ENCODE peak calls at places on chromosome 16, in seven cellular contexts. One of them, this sample, is unnamed. For H3K4me1, the result is how much of the 10 kb centered on the place peaks cover.

GRCh38 chr16:57392694-57393093 is 11.9 kb upstream of the CCL17 start:
- DNase-seq in transverse colon: no peak
- DNase-seq in adrenal gland: no peak
- DNase-seq in naive thymus-derived CD4-positive, alpha-beta T cell: no peak
- DNase-seq in pancreas: no peak
- DNase-seq in colonic mucosa: no peak
- DNase-seq in ovary: no peak
- DNase-seq in this sample: no peak

GRCh38 chr16:1049976-1050247 is 22.6 kb upstream of the SSTR5 start:
- DNase-seq in transverse colon: no peak
- DNase-seq in ovary: no peak
- DNase-seq in adrenal gland: no peak
- DNase-seq in colonic mucosa: no peak
- DNase-seq in naive thymus-derived CD4-positive, alpha-beta T cell: no peak
- DNase-seq in pancreas: no peak
- DNase-seq in this sample: no peak

GRCh38 chr16:17408955-17409441 is 61.8 kb downstream of the XYLT1 start:
- DNase-seq in pancreas: no peak
- DNase-seq in transverse colon: no peak
- DNase-seq in ovary: no peak
- DNase-seq in adrenal gland: no peak
- DNase-seq in colonic mucosa: no peak
- DNase-seq in naive thymus-derived CD4-positive, alpha-beta T cell: no peak
- DNase-seq in this sample: no peak

GRCh38 chr16:720990-721764 is at the start of gene ANTKMT:
- DNase-seq in adrenal gland: peak
- DNase-seq in pancreas: peak
- DNase-seq in colonic mucosa: peak
- DNase-seq in transverse colon: peak
- DNase-seq in ovary: peak
- DNase-seq in naive thymus-derived CD4-positive, alpha-beta T cell: peak
- DNase-seq in this sample: peak

GRCh38 chr16:60203525-60204124 is 1469.5 kb upstream of the GOT2 start:
- DNase-seq in ovary: no peak
- DNase-seq in adrenal gland: no peak
- DNase-seq in pancreas: no peak
- DNase-seq in naive thymus-derived CD4-positive, alpha-beta T cell: no peak
- DNase-seq in transverse colon: no peak
- DNase-seq in colonic mucosa: no peak
- DNase-seq in this sample: no peak

GRCh38 chr16:48537275-48537674 is 72.7 kb downstream of the N4BP1 start:
- DNase-seq in adrenal gland: no peak
- DNase-seq in pancreas: no peak
- DNase-seq in colonic mucosa: no peak
- DNase-seq in transverse colon: no peak
- DNase-seq in ovary: no peak
- DNase-seq in naive thymus-derived CD4-positive, alpha-beta T cell: no peak
- DNase-seq in this sample: peak

GRCh38 chr16:15907863-15908478 is 19.6 kb upstream of the CEP20 start:
- DNase-seq in naive thymus-derived CD4-positive, alpha-beta T cell: no peak
- DNase-seq in ovary: no peak
- DNase-seq in transverse colon: peak
- DNase-seq in adrenal gland: no peak
- DNase-seq in colonic mucosa: peak
- DNase-seq in pancreas: no peak
- DNase-seq in this sample: no peak

GRCh38 chr16:56637814-56638750 is at the start of gene MT1A:
- DNase-seq in ovary: peak
- DNase-seq in pancreas: peak
- DNase-seq in naive thymus-derived CD4-positive, alpha-beta T cell: no peak
- DNase-seq in colonic mucosa: peak
- DNase-seq in transverse colon: peak
- DNase-seq in adrenal gland: peak
- DNase-seq in this sample: peak

GRCh38 chr16:21116148-21116693 is 34.4 kb downstream of the DNAH3 start:
- DNase-seq in colonic mucosa: no peak
- DNase-seq in pancreas: peak
- DNase-seq in naive thymus-derived CD4-positive, alpha-beta T cell: no peak
- DNase-seq in adrenal gland: peak
- DNase-seq in transverse colon: no peak
- DNase-seq in ovary: no peak
- DNase-seq in this sample: no peak

GRCh38 chr16:27333104-27333503 is 19.3 kb downstream of the IL4R start:
- DNase-seq in adrenal gland: no peak
- DNase-seq in ovary: no peak
- DNase-seq in transverse colon: no peak
- DNase-seq in pancreas: no peak
- DNase-seq in colonic mucosa: no peak
- DNase-seq in naive thymus-derived CD4-positive, alpha-beta T cell: no peak
- DNase-seq in this sample: no peak

GRCh38 chr16:77789646-77790370 is 1.4 kb downstream of the VAT1L start:
- DNase-seq in transverse colon: no peak
- DNase-seq in adrenal gland: no peak
- DNase-seq in naive thymus-derived CD4-positive, alpha-beta T cell: no peak
- DNase-seq in ovary: no peak
- DNase-seq in colonic mucosa: no peak
- DNase-seq in pancreas: no peak
- DNase-seq in this sample: no peak

GRCh38 chr16:82744958-82745357 is 118.2 kb downstream of the CDH13 start:
- DNase-seq in adrenal gland: no peak
- DNase-seq in ovary: no peak
- DNase-seq in pancreas: no peak
- DNase-seq in transverse colon: no peak
- DNase-seq in colonic mucosa: no peak
- DNase-seq in naive thymus-derived CD4-positive, alpha-beta T cell: no peak
- DNase-seq in this sample: no peak

GRCh38 chr16:11734653-11735043 is 8.0 kb downstream of the TXNDC11 start:
- DNase-seq in colonic mucosa: no peak
- DNase-seq in pancreas: no peak
- DNase-seq in naive thymus-derived CD4-positive, alpha-beta T cell: no peak
- DNase-seq in ovary: no peak
- DNase-seq in adrenal gland: no peak
- DNase-seq in transverse colon: no peak
- DNase-seq in this sample: no peak
- H3K4me3 ChIP-seq in colonic mucosa: no peak
- H3K4me3 ChIP-seq in pancreas: no peak
- H3K4me3 ChIP-seq in naive thymus-derived CD4-positive, alpha-beta T cell: no peak
- H3K4me3 ChIP-seq in ovary: no peak
- H3K4me3 ChIP-seq in adrenal gland: no peak
- H3K4me3 ChIP-seq in transverse colon: no peak
- H3K4me3 ChIP-seq in this sample: no peak

DNA sequence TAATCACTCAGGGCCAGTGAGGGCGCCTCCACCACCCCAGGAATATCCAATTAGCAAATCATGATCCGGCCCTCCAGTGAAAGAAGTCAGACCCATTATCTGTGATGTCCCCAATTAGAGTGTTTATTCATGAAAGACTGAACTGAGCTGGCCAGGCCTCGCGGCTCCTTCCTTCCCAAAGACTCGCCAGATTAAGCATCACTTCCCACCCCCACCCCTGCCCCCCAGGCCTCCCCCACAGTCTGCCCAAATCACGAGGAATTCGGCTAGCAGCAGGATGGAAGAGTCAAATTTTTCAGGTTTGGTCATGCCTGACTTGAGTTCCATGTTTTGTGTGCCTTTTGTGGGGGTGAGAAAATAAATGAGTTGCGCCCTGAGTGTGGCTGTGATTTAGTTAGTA is 298.4 kb upstream of the SALL1 start:
- DNase-seq in ovary: no peak
- DNase-seq in adrenal gland: no peak
- DNase-seq in naive thymus-derived CD4-positive, alpha-beta T cell: no peak
- DNase-seq in colonic mucosa: no peak
- DNase-seq in transverse colon: no peak
- DNase-seq in pancreas: no peak
- DNase-seq in this sample: no peak
- H3K4me1 ChIP-seq in ovary: under half
- H3K4me1 ChIP-seq in adrenal gland: under half
- H3K4me1 ChIP-seq in naive thymus-derived CD4-positive, alpha-beta T cell: under half
- H3K4me1 ChIP-seq in colonic mucosa: under half
- H3K4me1 ChIP-seq in transverse colon: under half
- H3K4me1 ChIP-seq in pancreas: under half
- H3K4me1 ChIP-seq in this sample: under half

GRCh38 chr16:3306078-3306477 is 781 bp downstream of the ZNF75A start:
- DNase-seq in colonic mucosa: no peak
- DNase-seq in pancreas: no peak
- DNase-seq in naive thymus-derived CD4-positive, alpha-beta T cell: no peak
- DNase-seq in ovary: no peak
- DNase-seq in transverse colon: no peak
- DNase-seq in adrenal gland: no peak
- DNase-seq in this sample: no peak

GRCh38 chr16:3305109-3306068 is at the start of the genes TIGD7 and ZNF75A:
- DNase-seq in naive thymus-derived CD4-positive, alpha-beta T cell: peak
- DNase-seq in colonic mucosa: peak
- DNase-seq in pancreas: peak
- DNase-seq in ovary: peak
- DNase-seq in transverse colon: peak
- DNase-seq in adrenal gland: peak
- DNase-seq in this sample: peak

DNA sequence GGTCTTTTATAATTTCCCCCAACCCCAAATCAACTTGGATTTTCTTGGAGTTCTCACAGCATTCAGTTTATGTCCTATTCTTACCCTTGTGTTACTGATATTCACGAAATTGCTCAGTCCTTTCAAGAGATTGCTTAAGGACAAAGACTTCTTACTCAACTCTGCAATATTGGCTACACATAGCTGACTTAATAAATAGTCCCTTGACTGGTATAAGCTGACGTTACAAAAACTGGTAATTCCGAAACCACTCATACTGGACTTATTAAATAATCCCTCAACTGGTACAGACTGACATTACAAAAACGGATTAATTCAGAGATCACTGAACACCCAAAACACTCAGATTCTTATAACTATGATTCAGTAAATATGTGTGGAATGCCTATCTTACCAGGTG is 860 bp downstream of the TIGD7 start:
- DNase-seq in transverse colon: no peak
- DNase-seq in naive thymus-derived CD4-positive, alpha-beta T cell: no peak
- DNase-seq in pancreas: no peak
- DNase-seq in adrenal gland: no peak
- DNase-seq in colonic mucosa: no peak
- DNase-seq in ovary: no peak
- DNase-seq in this sample: no peak
- H3K4me3 ChIP-seq in transverse colon: peak
- H3K4me3 ChIP-seq in naive thymus-derived CD4-positive, alpha-beta T cell: peak
- H3K4me3 ChIP-seq in pancreas: no peak
- H3K4me3 ChIP-seq in adrenal gland: no peak
- H3K4me3 ChIP-seq in colonic mucosa: peak
- H3K4me3 ChIP-seq in ovary: peak
- H3K4me3 ChIP-seq in this sample: peak

DNA sequence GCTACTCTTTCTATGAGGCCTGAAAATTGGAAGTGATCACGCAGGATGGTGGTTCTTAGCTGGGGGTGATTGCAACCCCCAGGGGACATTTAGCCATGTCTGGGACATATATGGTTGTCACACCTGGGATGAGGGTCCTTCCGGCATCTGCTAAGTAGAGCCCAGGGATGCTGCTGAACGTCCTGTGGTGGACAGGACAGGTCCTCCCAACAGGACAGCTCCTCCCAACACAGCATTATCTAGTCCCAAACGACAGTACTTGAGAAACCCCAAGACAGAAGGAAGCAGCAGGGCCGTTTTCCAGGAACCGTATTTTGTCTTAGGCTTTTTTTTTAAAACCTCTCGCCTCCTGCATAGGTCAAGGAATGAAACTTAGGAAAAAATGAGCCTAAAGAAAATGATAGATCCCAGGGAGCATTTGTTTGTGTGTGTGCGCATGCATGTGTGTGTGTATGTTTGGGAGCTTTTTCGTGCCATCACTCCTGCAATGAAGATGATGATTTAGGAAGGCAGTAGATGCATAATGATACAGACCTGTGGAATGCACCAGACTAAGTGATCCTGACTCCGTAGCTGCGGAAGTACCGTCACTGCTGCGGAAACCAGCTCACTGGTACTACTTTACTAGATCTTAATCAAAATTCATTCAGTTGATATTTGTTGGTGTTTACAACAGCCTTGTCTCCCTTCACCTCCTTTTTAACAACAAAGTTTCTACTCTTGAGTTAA is 118.2 kb downstream of the SNX29 start:
- DNase-seq in adrenal gland: no peak
- DNase-seq in ovary: peak
- DNase-seq in naive thymus-derived CD4-positive, alpha-beta T cell: no peak
- DNase-seq in pancreas: no peak
- DNase-seq in transverse colon: no peak
- DNase-seq in colonic mucosa: no peak
- DNase-seq in this sample: no peak
- H3K4me1 ChIP-seq in adrenal gland: under half
- H3K4me1 ChIP-seq in ovary: under half
- H3K4me1 ChIP-seq in naive thymus-derived CD4-positive, alpha-beta T cell: under half
- H3K4me1 ChIP-seq in pancreas: under half
- H3K4me1 ChIP-seq in transverse colon: under half
- H3K4me1 ChIP-seq in colonic mucosa: under half
- H3K4me1 ChIP-seq in this sample: under half

This sample was measured in right cardiac atrium.